ENCODE peak calls at places on chromosome 14, in five cellular contexts. J is IMR-90, B is K562, Y is GM12878, C is A549. P is an unnamed sample. For H3K9me3, the result is how much of the 10 kb centered on the place peaks cover.

GRCh38 chr14:31229638-31230229 is 22.1 kb upstream of the HECTD1 start:
- DNase-seq in B (peak), Y (no peak), J (peak), C (peak), P (no peak)

GRCh38 chr14:24535737-24536136 is 27.7 kb upstream of the CMA1 start:
- DNase-seq in J (no peak), C (no peak), Y (no peak), B (no peak), P (no peak)

GRCh38 chr14:89621009-89621421 is 204.0 kb upstream of the FOXN3 start:
- DNase-seq in B (no peak), J (no peak), Y (no peak), C (no peak), P (no peak)

GRCh38 chr14:20630340-20631022 is 11.0 kb downstream of the OR6S1 start:
- DNase-seq in Y (no peak), B (peak), J (peak), C (peak), P (no peak)

GRCh38 chr14:73680821-73681220 is 33.4 kb downstream of the PNMA1 start:
- DNase-seq in Y (no peak), B (no peak), C (no peak), J (no peak), P (no peak)

GRCh38 chr14:99681101-99681831 is 2.8 kb upstream of the CYP46A1 start:
- DNase-seq in Y (no peak), J (no peak), B (no peak), C (no peak), P (no peak)

GRCh38 chr14:65972891-65973290 is 513.3 kb upstream of the CCDC196 start:
- DNase-seq in B (no peak), Y (no peak), C (no peak), J (peak), P (no peak)

GRCh38 chr14:90739318-90740077 is 76.7 kb downstream of the TTC7B start:
- DNase-seq in Y (no peak), C (no peak), B (no peak), J (peak), P (peak)

GRCh38 chr14:96139879-96140278 is 64.8 kb upstream of the BDKRB2 start:
- DNase-seq in B (no peak), Y (no peak), J (peak), C (no peak), P (no peak)

GRCh38 chr14:89466460-89466859 is 49.4 kb upstream of the FOXN3 start:
- DNase-seq in Y (no peak), C (no peak), J (no peak), B (no peak), P (no peak)

GRCh38 chr14:21219561-21220111 is 49.6 kb downstream of the HNRNPC start:
- DNase-seq in Y (no peak), C (no peak), J (no peak), B (no peak), P (no peak)

GRCh38 chr14:75003250-75004027 is 718 bp downstream of the EIF2B2 start:
- DNase-seq in Y (no peak), J (no peak), C (no peak), B (peak), P (no peak)

GRCh38 chr14:104593241-104593701 is 11.3 kb downstream of the TMEM179 start:
- DNase-seq in C (no peak), Y (no peak), J (no peak), B (no peak), P (peak)

GRCh38 chr14:69270097-69270496 is 10.1 kb downstream of the GALNT16 start:
- DNase-seq in C (no peak), Y (no peak), J (no peak), B (no peak), P (no peak)

GRCh38 chr14:91400696-91401095 is 16.9 kb downstream of the CCDC88C start:
- DNase-seq in B (no peak), C (no peak), Y (no peak), J (peak), P (no peak)

GRCh38 chr14:79584679-79585078 is 626.6 kb downstream of the DIO2 start:
- DNase-seq in B (no peak), C (peak), Y (no peak), J (peak), P (no peak)
- TF ChIP-seq RCOR1 in B (no peak), C (no peak), Y (no peak), J (no peak), P (no peak)

DNA sequence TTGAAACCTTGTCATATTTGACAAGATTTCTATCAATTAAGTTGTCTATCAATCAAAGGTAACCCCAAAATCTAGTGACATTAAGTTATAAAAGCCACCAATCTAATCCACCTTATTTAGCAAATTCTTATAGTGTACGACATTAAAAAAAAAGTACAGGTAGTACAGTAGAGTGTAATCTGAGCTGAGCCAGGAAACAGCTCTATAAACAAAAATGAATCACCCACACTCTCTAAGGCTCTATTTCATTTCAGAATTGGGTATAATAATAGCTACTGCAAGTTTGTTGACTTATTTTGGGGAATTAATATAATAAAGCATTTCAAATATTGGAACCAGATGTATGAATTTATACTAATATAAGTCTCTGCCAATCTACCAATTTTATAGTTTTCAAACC is 342.4 kb upstream of the FLRT2 start:
- DNase-seq in C (no peak), Y (no peak), B (no peak), J (no peak), P (no peak)
- H3K9me3 ChIP-seq in C (under half), Y (under half), B (under half), J (under half), P (under half)

GRCh38 chr14:101109981-101110728 is 206.6 kb upstream of the RTL1 start:
- DNase-seq in B (no peak), Y (no peak), C (no peak), J (no peak), P (peak)
- TF ChIP-seq RCOR1 in B (no peak), Y (no peak), C (no peak), J (no peak), P (no peak)

GRCh38 chr14:41950428-41950827 is 343.8 kb downstream of the LRFN5 start:
- DNase-seq in J (no peak), C (no peak), Y (no peak), B (no peak), P (no peak)
- H3K9me3 ChIP-seq in J (under half), C (under half), Y (under half), B (under half), P (under half)

GRCh38 chr14:35404496-35405303 is at the start of gene NFKBIA:
- DNase-seq in Y (peak), J (peak), B (peak), C (peak), P (peak)

GRCh38 chr14:35406811-35407630 is 2.5 kb upstream of the NFKBIA start:
- DNase-seq in C (peak), B (peak), J (peak), Y (no peak), P (peak)

GRCh38 chr14:35406090-35406489 is 1.5 kb upstream of the NFKBIA start:
- DNase-seq in J (no peak), B (no peak), Y (no peak), C (no peak), P (no peak)

GRCh38 chr14:35404246-35404495 is 378 bp downstream of the NFKBIA start:
- DNase-seq in J (no peak), Y (no peak), B (no peak), C (no peak), P (no peak)

DNA sequence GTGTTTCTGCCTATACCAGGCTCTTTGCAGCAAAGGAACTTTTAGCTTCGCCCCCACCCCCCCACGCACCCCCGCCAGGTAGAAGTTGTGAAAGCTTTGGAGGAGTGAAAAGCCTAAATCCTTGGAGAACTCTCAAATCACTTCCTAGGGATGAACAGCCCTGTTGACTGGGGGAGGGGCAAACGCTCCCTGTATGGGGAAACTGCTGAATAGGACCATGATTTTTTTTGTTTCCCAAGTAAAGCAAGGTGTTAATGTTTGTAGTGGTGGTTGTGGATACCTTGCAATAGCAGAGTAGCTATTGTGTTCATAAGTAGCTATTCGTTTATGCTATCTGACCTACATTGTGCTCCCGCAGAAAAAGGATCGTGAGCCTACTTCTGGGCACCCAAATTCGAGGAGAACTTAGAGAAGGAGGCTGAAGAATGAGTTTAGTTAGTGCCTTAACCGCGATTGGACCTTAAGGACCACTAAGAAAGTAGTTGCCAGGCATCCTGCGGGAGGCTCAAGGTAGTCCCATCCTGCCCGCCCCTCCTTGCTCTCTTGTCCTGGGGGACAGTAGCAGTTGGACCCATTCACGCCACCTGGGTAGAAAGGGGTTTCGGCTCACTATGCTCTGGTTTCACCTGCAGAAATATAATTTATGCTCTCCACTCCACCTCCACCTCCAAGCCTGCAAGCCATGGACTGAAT is 901 bp upstream of the NFKBIA start:
- DNase-seq in C (no peak), J (no peak), B (no peak), Y (no peak), P (no peak)
- TF ChIP-seq RCOR1 in C (no peak), J (no peak), B (no peak), Y (no peak), P (no peak)

DNA sequence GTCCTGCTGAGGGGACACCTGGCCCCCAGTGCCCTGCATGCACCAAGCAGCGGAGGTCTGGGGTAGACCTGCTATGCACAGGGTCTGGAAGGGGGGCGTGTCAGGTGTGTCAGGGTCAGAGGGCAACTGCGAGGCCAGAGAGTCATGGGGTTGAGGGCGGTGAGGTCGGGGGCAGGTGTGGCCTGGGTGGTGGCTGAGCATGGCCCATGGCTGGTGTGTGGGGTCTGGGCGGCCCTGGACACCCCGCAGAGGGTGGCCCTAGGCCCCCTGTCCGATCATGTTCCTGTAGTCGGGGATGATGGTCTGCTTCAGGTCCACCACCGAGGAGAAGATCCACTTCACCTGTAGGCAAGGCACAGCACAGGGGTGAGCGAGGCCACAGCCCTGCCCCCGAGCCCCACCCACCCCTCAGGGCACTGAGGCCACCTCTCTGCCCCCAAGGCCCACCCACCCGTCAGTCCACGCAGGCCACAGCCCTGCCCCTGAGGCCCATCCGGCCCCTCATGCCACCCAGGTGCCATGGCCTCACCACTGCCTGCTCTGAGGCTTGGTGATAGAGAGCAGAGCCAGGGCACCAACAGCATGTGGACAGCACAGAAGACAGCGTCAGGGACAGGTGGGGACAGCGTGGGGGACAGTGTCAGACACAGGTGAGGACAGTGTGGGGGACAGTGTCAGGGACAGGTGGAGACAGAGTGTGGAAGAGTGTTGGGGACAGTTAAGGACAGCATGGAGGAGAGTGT is 211.3 kb downstream of the TMEM121 start:
- DNase-seq in Y (no peak), J (no peak), C (no peak), B (no peak), P (no peak)
- H3K9me3 ChIP-seq in Y (under half), J (under half), C (under half), B (under half), P (under half)